ENCODE peak calls at places on chromosomes 4 and X, in five cellular contexts. B is heart right ventricle, K is stomach, Z is BE2C, A is tibial nerve. X is an unnamed sample.

GRCh38 chrX:136046295-136046894 is 61.2 kb downstream of the SLC9A6 start:
- DNase-seq in B (no peak), K (no peak), Z (no peak), A (no peak), X (no peak)

GRCh38 chr4:64158648-64159326 is 250.5 kb downstream of the TECRL start:
- DNase-seq in B (peak; percentile 30), K (peak; percentile 56), Z (peak; percentile 74), A (peak; percentile 84), X (peak; percentile 56)

GRCh38 chr4:147596976-147597375 is 20.2 kb upstream of the TMEM184C start:
- DNase-seq in B (no peak), K (peak; percentile 79), Z (no peak), A (no peak), X (peak; percentile 62)

GRCh38 chrX:83535417-83536244 is 27.5 kb downstream of the POU3F4 start:
- DNase-seq in B (no peak), K (no peak), Z (no peak), A (no peak), X (no peak)

GRCh38 chrX:27132851-27133250 is 330.3 kb downstream of the PPP4R3C start:
- DNase-seq in B (no peak), K (no peak), Z (no peak), A (no peak), X (no peak)

GRCh38 chrX:37921758-37922157 is 74.4 kb upstream of the DYNLT3 start:
- DNase-seq in B (no peak), K (no peak), Z (no peak), A (no peak), X (no peak)

GRCh38 chrX:6291444-6291843 is 62.8 kb upstream of the NLGN4X start:
- DNase-seq in B (no peak), K (no peak), Z (no peak), A (no peak), X (no peak)

GRCh38 chr4:15144967-15145295 is 142.7 kb downstream of the CPEB2 start:
- DNase-seq in B (no peak), K (no peak), Z (no peak), A (no peak), X (no peak)

GRCh38 chr4:185931375-185931774 is 119.4 kb upstream of the SORBS2 start:
- DNase-seq in B (no peak), K (no peak), Z (no peak), A (no peak), X (no peak)

GRCh38 chr4:56139241-56139827 is 190.6 kb downstream of the CEP135 start:
- DNase-seq in B (no peak), K (no peak), Z (no peak), A (no peak), X (no peak)

GRCh38 chr4:37970702-37971101 is 10.5 kb downstream of the PTTG2 start:
- DNase-seq in B (peak; percentile 80), K (peak; percentile 84), Z (peak; percentile 68), A (peak; percentile 58), X (peak; percentile 76)

DNA sequence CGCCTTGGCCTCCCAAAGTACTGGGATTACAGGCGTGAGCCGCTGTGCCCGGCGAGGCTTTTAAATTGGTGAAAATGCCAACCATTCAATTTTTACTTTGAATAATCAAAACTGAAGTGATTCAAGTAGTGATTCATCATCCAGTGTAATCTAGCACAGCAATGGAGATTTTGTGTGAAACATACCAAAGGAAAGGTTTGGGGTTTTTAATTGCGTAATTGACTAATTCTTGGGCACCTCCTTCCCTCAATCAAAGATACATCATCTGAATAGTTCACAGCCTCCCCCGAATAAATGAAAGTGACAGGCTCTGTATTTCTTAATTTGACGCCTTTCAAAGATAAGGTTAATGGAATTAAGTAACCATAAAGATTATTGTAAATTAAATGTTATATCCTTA is 69.0 kb downstream of the DMD start:
- DNase-seq in B (no peak), K (no peak), Z (no peak), A (no peak), X (no peak)
- H3K4me3 ChIP-seq in B (no peak overlapping the region), K (no peak overlapping the region), Z (no peak overlapping the region), A (no peak overlapping the region), X (no peak overlapping the region)

GRCh38 chr4:40579983-40580382 is 49.7 kb downstream of the RBM47 start:
- DNase-seq in B (no peak), K (no peak), Z (no peak), A (no peak), X (no peak)

GRCh38 chr4:40583850-40584439 is 45.7 kb downstream of the RBM47 start:
- DNase-seq in B (no peak), K (no peak), Z (no peak), A (no peak), X (no peak)

GRCh38 chr4:40584517-40585141 is 45.0 kb downstream of the RBM47 start:
- DNase-seq in B (no peak), K (no peak), Z (no peak), A (no peak), X (no peak)

GRCh38 chr4:40581254-40582140 is 48.2 kb downstream of the RBM47 start:
- DNase-seq in B (no peak), K (no peak), Z (no peak), A (no peak), X (no peak)

GRCh38 chr4:40582413-40582812 is 47.3 kb downstream of the RBM47 start:
- DNase-seq in B (no peak), K (no peak), Z (no peak), A (no peak), X (no peak)
- TF ChIP-seq CTCF in B (no peak), K (no peak), Z (no peak), A (no peak), X (no peak)

GRCh38 chr4:67550491-67551256 is 5.4 kb upstream of the CENPC start:
- DNase-seq in B (no peak), K (no peak), Z (no peak), A (no peak), X (no peak)
- H3K4me1 ChIP-seq in B (peaks cover 3% of the 10 kb centered on the region), K (no peaks in the 10 kb centered on the region), Z (no peaks in the 10 kb centered on the region), A (no peaks in the 10 kb centered on the region), X (no peaks in the 10 kb centered on the region)

DNA sequence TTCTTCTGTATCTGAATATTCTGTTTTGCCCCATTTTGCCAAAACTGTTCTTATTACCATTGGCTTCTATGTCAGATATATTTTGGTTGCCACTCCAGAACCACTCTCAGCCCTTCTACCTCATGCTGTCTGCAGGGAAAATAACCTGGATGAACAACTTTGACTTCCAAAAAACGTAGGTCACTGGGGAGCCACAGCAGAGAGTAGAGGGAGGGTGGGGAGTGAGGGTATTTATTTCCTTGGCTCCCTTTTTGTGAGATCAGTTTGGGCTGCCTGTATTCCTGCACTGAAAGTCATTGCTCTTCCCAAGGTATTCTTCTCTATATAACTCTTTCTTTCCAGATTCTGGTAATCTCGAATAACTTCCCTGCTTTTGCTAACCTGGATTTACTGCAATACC is 6.3 kb downstream of the BMPR1B start:
- DNase-seq in B (no peak), K (no peak), Z (no peak), A (no peak), X (no peak)
- H3K4me3 ChIP-seq in B (no peak overlapping the region), K (no peak overlapping the region), Z (no peak overlapping the region), A (no peak overlapping the region), X (no peak overlapping the region)

X was measured in lung.